ENCODE peak calls at places on chromosome 15, in eight cellular contexts. M is nucleus accumbens, J is lower lobe of right lung, T is lung, W is activated T-cell treated with anti-CD3 and anti-CD28 coated beads for 1 hour, G is EL, F is GM04504, L is GM03348. R is an unnamed sample.

GRCh38 chr15:64019764-64020163 is 26.5 kb downstream of the DAPK2 start:
- DNase-seq in F (no peak), G (no peak), M (no peak), T (no peak), W (no peak), J (no peak), L (no peak), R (no peak)

GRCh38 chr15:88835119-88835518 is 31.9 kb downstream of the ACAN start:
- DNase-seq in M (no peak), J (no peak), L (no peak), F (no peak), G (no peak), T (no peak), W (no peak), R (no peak)

GRCh38 chr15:60682615-60683014 is 203.7 kb upstream of the ICE2 start:
- DNase-seq in L (peak), G (no peak), T (no peak), F (no peak), W (no peak), M (no peak), J (no peak), R (no peak)

GRCh38 chr15:68818088-68818670 is 2.5 kb downstream of the ANP32A start:
- DNase-seq in T (peak), F (no peak), M (peak), W (peak), G (peak), J (peak), L (peak), R (peak)

GRCh38 chr15:91338763-91339162 is 238.7 kb downstream of the SV2B start:
- DNase-seq in G (peak), F (no peak), L (peak), J (no peak), T (no peak), W (no peak), M (no peak), R (no peak)

GRCh38 chr15:58182460-58183163 is 44.4 kb downstream of the AQP9 start:
- DNase-seq in G (peak), J (no peak), T (no peak), M (peak), L (peak), F (peak), W (no peak), R (peak)

GRCh38 chr15:89419370-89419984 is 76.9 kb downstream of the RHCG start:
- DNase-seq in T (no peak), J (no peak), W (no peak), F (no peak), L (peak), G (peak), M (no peak), R (no peak)

GRCh38 chr15:99443768-99444446 is 121.9 kb upstream of the MEF2A start:
- DNase-seq in T (no peak), L (peak), G (no peak), M (no peak), J (no peak), W (no peak), F (no peak), R (no peak)

GRCh38 chr15:69303337-69304175 is 4.8 kb downstream of the PAQR5 start:
- DNase-seq in W (no peak), T (no peak), F (no peak), J (no peak), G (peak), L (no peak), M (no peak), R (no peak)

GRCh38 chr15:72760590-72761260 is 22.8 kb downstream of the ADPGK start:
- DNase-seq in F (no peak), M (no peak), J (no peak), W (no peak), T (no peak), G (no peak), L (no peak), R (no peak)

R was measured in NCI-H1436.